ENCODE peak calls at places on chromosomes 4 and X, in six cellular contexts. Q is cardiac muscle cell; P is uterus; I is CD8-positive, alpha-beta T cell; M is RWPE2; D is CD4-positive, CD25-positive, alpha-beta regulatory T cell. E is an unnamed sample.
A peak's percentile ranks its signal among the peaks of the same experiment; 100 is the strongest.

GRCh38 chr4:25144870-25145481 is 15.3 kb downstream of the SEPSECS start:
- DNase-seq in Q (peak; percentile 32), P (no peak), I (no peak), M (no peak), D (peak; percentile 46), E (no peak)

GRCh38 chr4:19239565-19239964 is 1012.1 kb upstream of the SLIT2 start:
- DNase-seq in Q (no peak), P (no peak), I (no peak), M (no peak), D (no peak), E (no peak)

GRCh38 chrX:23287191-23287764 is 47.4 kb upstream of the PTCHD1 start:
- DNase-seq in Q (no peak), P (no peak), I (no peak), M (no peak), D (no peak), E (no peak)

GRCh38 chr4:95293014-95293413 is 255.8 kb downstream of the UNC5C start:
- DNase-seq in Q (no peak), P (no peak), I (no peak), M (no peak), D (peak; percentile 53), E (no peak)

GRCh38 chr4:190121759-190122158 is 51.8 kb upstream of the DUX4 start:
- DNase-seq in Q (no peak), P (no peak), I (no peak), M (no peak), D (no peak), E (no peak)

GRCh38 chr4:101187837-101188236 is 159.5 kb downstream of the PPP3CA start:
- DNase-seq in Q (no peak), P (no peak), I (no peak), M (no peak), D (peak; percentile 50), E (no peak)

GRCh38 chr4:136412708-136413107 is 1119.6 kb downstream of the PCDH18 start:
- DNase-seq in Q (no peak), P (no peak), I (no peak), M (no peak), D (no peak), E (no peak)

GRCh38 chrX:154804564-154804956 is 725 bp downstream of the MPP1 start:
- DNase-seq in Q (no peak), P (no peak), I (no peak), M (no peak), D (no peak), E (no peak)

GRCh38 chr4:38856046-38856445 is 571 bp downstream of the TLR6 start:
- DNase-seq in Q (no peak), P (no peak), I (no peak), M (no peak), D (peak; percentile 83), E (no peak)

GRCh38 chr4:38154251-38154650 is 194.1 kb downstream of the PTTG2 start:
- DNase-seq in Q (peak; percentile 12), P (no peak), I (no peak), M (no peak), D (no peak), E (no peak)

GRCh38 chrX:1496076-1496475 is 40.9 kb downstream of the P2RY8 start:
- DNase-seq in Q (no peak), P (no peak), I (no peak), M (no peak), D (no peak), E (no peak)

GRCh38 chr4:146488495-146489174 is 33.1 kb downstream of the SLC10A7 start:
- DNase-seq in Q (no peak), P (no peak), I (no peak), M (no peak), D (no peak), E (no peak)

GRCh38 chr4:123825596-123826291 is 429.1 kb downstream of the SPRY1 start:
- DNase-seq in Q (no peak), P (no peak), I (no peak), M (no peak), D (no peak), E (no peak)

GRCh38 chrX:136899206-136899605 is 18.7 kb upstream of the RBMX start:
- DNase-seq in Q (no peak), P (no peak), I (no peak), M (no peak), D (no peak), E (no peak)

GRCh38 chr4:1502976-1503375 is 96.7 kb upstream of the NKX1-1 start:
- DNase-seq in Q (no peak), P (peak; percentile 12), I (peak; percentile 3), M (peak; percentile 53), D (no peak), E (no peak)

GRCh38 chrX:100424012-100424411 is 13.9 kb upstream of the PCDH19 start:
- DNase-seq in Q (peak; percentile 54), P (no peak), I (no peak), M (no peak), D (no peak), E (no peak)

GRCh38 chr4:114015444-114015899 is 36.0 kb upstream of the ARSJ start:
- DNase-seq in Q (no peak), P (no peak), I (no peak), M (no peak), D (no peak), E (no peak)

GRCh38 chr4:105666693-105667092 is 41.8 kb downstream of the INTS12 start:
- DNase-seq in Q (peak; percentile 30), P (no peak), I (no peak), M (no peak), D (no peak), E (no peak)

GRCh38 chr4:71974681-71975080 is 57.1 kb upstream of the NPFFR2 start:
- DNase-seq in Q (no peak), P (no peak), I (no peak), M (no peak), D (no peak), E (no peak)

GRCh38 chr4:78661923-78662521 is 110.5 kb downstream of the ANXA3 start:
- DNase-seq in Q (no peak), P (no peak), I (no peak), M (no peak), D (peak; percentile 9), E (no peak)

GRCh38 chrX:154526901-154527675 is 11.1 kb upstream of the FAM3A start:
- DNase-seq in Q (peak; percentile 75), P (peak; percentile 82), I (peak; percentile 48), M (no peak), D (peak; percentile 77), E (peak; percentile 88)

GRCh38 chrX:46610070-46610658 is 36.6 kb downstream of the CHST7 start:
- DNase-seq in Q (no peak), P (no peak), I (no peak), M (no peak), D (peak; percentile 57), E (no peak)

GRCh38 chrX:15515931-15516330 is 15.3 kb downstream of the BMX start:
- DNase-seq in Q (no peak), P (no peak), I (no peak), M (no peak), D (no peak), E (no peak)
- H3K4me1 ChIP-seq in Q (no peaks in the 10 kb centered on the region), P (no peaks in the 10 kb centered on the region), I (no peaks in the 10 kb centered on the region), M (no peaks in the 10 kb centered on the region), D (no peaks in the 10 kb centered on the region), E (no peaks in the 10 kb centered on the region)

DNA sequence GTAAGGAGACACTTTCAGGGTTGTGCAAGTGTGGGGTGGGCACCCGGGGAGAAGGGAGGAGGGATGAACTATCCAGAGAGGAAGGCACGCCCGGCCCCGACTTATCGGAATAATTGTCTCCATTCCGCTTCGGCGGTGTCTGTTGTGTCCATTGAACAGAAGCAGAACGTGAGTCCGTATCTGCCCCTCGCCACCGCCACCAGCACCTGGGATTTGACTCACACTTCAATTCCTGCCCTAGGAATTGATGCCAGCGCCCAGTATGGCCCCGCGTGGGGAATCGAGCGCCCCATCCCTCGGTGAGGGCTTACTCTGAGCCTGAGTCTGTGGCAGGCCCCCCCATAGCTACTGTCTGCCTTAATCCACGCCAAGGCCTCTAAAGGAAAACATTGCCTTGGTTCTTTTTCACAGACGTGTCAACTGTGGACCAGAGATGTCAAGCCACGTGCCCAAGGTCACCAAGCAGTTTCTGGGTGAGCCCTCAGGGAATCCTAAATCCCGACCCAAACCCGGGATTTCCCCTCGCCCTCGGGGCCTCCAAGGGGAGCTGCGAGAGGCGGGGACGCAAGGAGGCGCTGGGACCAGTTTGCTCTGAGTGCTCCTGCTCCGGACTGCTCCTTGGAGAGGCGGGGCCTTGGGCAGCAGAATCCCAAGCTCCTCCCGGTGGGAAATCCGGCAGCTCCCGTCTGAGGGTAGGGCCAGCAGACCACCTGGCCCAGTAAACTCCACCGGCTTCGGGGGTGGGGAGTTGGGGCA is 12.9 kb downstream of the MSX1 start:
- DNase-seq in Q (peak; percentile 39), P (no peak), I (no peak), M (no peak), D (no peak), E (no peak)
- H3K4me3 ChIP-seq in Q (no peak overlapping the region), P (no peak overlapping the region), I (no peak overlapping the region), M (no peak overlapping the region), D (no peak overlapping the region), E (no peak overlapping the region)

GRCh38 chr4:3160325-3160915 is 85.9 kb downstream of the HTT start:
- DNase-seq in Q (no peak), P (no peak), I (no peak), M (no peak), D (no peak), E (no peak)

GRCh38 chr4:3157366-3157765 is 82.9 kb downstream of the HTT start:
- DNase-seq in Q (no peak), P (no peak), I (no peak), M (no peak), D (no peak), E (no peak)

GRCh38 chr4:3158841-3159240 is 84.4 kb downstream of the HTT start:
- DNase-seq in Q (no peak), P (no peak), I (no peak), M (no peak), D (no peak), E (no peak)
- H3K27ac ChIP-seq in Q (no peak overlapping the region), P (no peak overlapping the region), I (no peak overlapping the region), M (no peak overlapping the region), D (no peak overlapping the region), E (no peak overlapping the region)

GRCh38 chr4:153497091-153497531 is 31.0 kb downstream of the TMEM131L start:
- DNase-seq in Q (peak; percentile 42), P (no peak), I (peak; percentile 59), M (no peak), D (peak; percentile 90), E (peak; percentile 23)
- H3K4me1 ChIP-seq in Q (peaks cover 19% of the 10 kb centered on the region), P (no peaks in the 10 kb centered on the region), I (peaks cover 90% of the 10 kb centered on the region), M (peaks cover 23% of the 10 kb centered on the region), D (peaks cover 90% of the 10 kb centered on the region), E (peaks cover 6% of the 10 kb centered on the region)

E was measured in aorta.